ENCODE peak calls at places on chromosome 19, in six cellular contexts. M, S, F, C, H and D are unnamed samples. For H3K36me3, the result is how much of the 10 kb centered on the place peaks cover.

GRCh38 chr19:50431343-50432220 is 1.1 kb upstream of the MYBPC2 start:
- DNase-seq in M (peak), S (peak), F (peak), C (peak), H (peak), D (peak)

GRCh38 chr19:13053761-13054604 is 48.7 kb downstream of the LYL1 start:
- DNase-seq in M (peak), S (peak), F (peak), C (peak), H (peak), D (peak)

GRCh38 chr19:17049711-17050280 is 23.2 kb upstream of the CPAMD8 start:
- DNase-seq in M (no peak), S (peak), F (no peak), C (no peak), H (peak), D (peak)

GRCh38 chr19:45571457-45572220 is 13.0 kb downstream of the OPA3 start:
- DNase-seq in M (no peak), S (no peak), F (no peak), C (no peak), H (no peak), D (no peak)

GRCh38 chr19:13118424-13119193 is 545 bp downstream of the NACC1 start:
- DNase-seq in M (peak), S (peak), F (peak), C (peak), H (no peak), D (no peak)

GRCh38 chr19:56942749-56943148 is 102.2 kb upstream of the PEG3 start:
- DNase-seq in M (peak), S (no peak), F (peak), C (peak), H (no peak), D (peak)

GRCh38 chr19:7492142-7493055 is 3.6 kb upstream of the PEX11G start:
- DNase-seq in M (no peak), S (no peak), F (no peak), C (no peak), H (no peak), D (no peak)

GRCh38 chr19:40614595-40615411 is 13.6 kb downstream of the LTBP4 start:
- DNase-seq in M (no peak), S (peak), F (peak), C (peak), H (peak), D (peak)

GRCh38 chr19:33280351-33280921 is 21.9 kb downstream of the CEBPA start:
- DNase-seq in M (no peak), S (no peak), F (no peak), C (no peak), H (no peak), D (no peak)

GRCh38 chr19:681029-681626 is 4.9 kb downstream of the FSTL3 start:
- DNase-seq in M (peak), S (peak), F (peak), C (peak), H (no peak), D (no peak)

GRCh38 chr19:13284929-13285928 is 135.0 kb downstream of the IER2 start:
- DNase-seq in M (no peak), S (no peak), F (no peak), C (no peak), H (no peak), D (no peak)

GRCh38 chr19:2636897-2637683 is 65.4 kb downstream of the GNG7 start:
- DNase-seq in M (no peak), S (peak), F (peak), C (peak), H (peak), D (peak)

GRCh38 chr19:31613683-31614219 is 264.5 kb upstream of the TSHZ3 start:
- DNase-seq in M (no peak), S (no peak), F (no peak), C (no peak), H (no peak), D (no peak)

GRCh38 chr19:47310819-47311218 is 1.2 kb downstream of the C5AR1 start:
- DNase-seq in M (no peak), S (peak), F (no peak), C (peak), H (no peak), D (no peak)
- H3K4me3 ChIP-seq in M (no peak), S (no peak), F (peak), C (peak), H (no peak), D (no peak)

DNA sequence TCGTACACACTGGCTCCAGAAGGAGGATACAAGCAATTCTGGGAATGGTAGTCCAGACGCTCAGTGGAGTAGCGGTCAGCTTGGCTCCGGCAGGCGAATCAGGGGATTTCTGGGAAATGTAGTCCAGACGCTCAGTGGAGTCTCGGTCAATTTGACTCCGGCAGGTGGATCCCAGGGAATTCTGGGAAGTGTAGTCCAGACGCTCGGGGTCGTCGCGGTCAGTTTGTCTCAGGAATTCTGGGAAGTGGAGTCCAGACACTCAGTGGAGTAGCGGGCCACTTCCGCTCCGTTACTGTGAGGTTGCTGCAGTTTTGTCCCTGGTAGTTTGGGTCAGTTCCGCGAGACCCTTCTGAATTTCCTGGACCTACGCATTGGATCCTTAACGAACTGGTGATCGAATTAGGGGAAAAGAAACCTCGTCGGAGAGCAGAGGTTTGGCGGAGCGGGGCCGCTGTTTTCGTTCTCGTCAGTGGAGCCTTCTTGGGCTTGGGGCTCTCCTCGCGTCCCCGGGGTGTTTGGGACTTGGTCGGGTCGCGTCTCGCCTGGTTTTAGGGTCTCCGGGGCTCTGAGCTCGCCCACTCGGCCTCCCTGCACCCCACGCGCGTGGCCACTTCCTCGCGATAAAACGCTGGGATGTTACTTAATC is at the start of gene ZNF225:
- DNase-seq in M (peak), S (peak), F (peak), C (peak), H (peak), D (peak)
- TF ChIP-seq CTCF in M (no peak), S (no peak), F (no peak), C (peak), H (peak), D (no peak)

GRCh38 chr19:34391813-34392212 is 12.4 kb upstream of the PDCD2L start:
- DNase-seq in M (no peak), S (no peak), F (no peak), C (no peak), H (no peak), D (no peak)
- H3K36me3 ChIP-seq in M (under half), S (half or more), F (under half), C (half or more), H (half or more), D (under half)

DNA sequence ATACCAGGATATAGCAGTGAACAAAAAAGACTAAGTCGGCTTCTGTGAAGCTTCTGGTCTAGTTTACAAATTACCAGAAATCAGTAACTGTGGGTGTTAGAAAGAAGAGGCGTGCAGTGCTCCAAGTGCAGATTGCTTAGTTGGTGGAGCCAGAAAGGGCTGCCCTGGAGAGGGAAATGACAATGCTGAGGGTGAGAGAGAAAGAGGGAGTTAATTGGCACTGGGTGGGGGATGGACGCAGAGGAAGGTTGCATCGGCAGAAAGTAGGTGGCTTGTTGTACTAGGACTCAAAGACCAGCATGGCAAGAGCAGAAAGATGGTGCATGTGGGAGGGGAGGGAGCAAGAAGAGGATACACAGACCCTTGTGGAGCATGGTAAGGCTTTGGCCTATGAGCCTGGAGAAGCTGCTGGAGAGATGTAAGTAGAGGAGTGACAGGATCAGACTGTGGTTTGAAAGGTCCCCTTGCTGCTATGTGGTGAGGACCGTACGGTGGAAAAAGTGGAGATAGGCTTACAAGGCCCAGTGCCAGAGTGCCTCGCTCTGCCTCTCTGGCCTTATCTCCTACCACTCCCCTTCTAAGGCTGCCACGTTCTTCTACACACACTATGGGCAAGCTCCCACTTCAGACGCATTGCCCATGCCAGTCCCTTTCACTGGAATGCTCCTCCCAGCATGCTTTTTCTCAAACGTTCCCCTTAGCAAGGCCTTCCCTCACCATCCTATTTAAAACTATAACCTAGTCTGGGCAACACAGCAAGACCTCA is 13.5 kb downstream of the SMG9 start:
- DNase-seq in M (no peak), S (no peak), F (no peak), C (peak), H (no peak), D (no peak)
- H3K4me3 ChIP-seq in M (no peak), S (no peak), F (no peak), C (no peak), H (no peak), D (no peak)